ENCODE peak calls at places on chromosomes 11 and 22, in five cellular contexts. W is CD4-positive, alpha-beta memory T cell; P is iris pigment epithelial cell; X is activated T-helper 1 cell treated with Interleukin-2 at 50 U/mL for 16 hours; T is neural progenitor cell. F is an unnamed sample.

GRCh38 chr22:31491218-31491962 is 1.7 kb upstream of the EIF4ENIF1 start:
- DNase-seq in W (no peak), X (no peak), P (no peak), T (peak), F (no peak)

GRCh38 chr11:127574528-127574927 is 574.0 kb upstream of the KIRREL3 start:
- DNase-seq in T (no peak), X (no peak), P (no peak), W (no peak), F (no peak)

GRCh38 chr11:77672276-77672675 is 34.7 kb upstream of the CLNS1A start:
- DNase-seq in W (no peak), P (peak), T (no peak), X (no peak), F (peak)

GRCh38 chr22:47107431-47107830 is 345.0 kb downstream of the TBC1D22A start:
- DNase-seq in X (no peak), P (peak), W (no peak), T (no peak), F (peak)

GRCh38 chr11:44326615-44327475 is 16.9 kb upstream of the ALX4 start:
- DNase-seq in X (no peak), T (no peak), P (no peak), W (no peak), F (no peak)

GRCh38 chr22:37684803-37685615 is 1.1 kb upstream of the NOL12 start:
- DNase-seq in X (no peak), W (no peak), P (no peak), T (no peak), F (no peak)

GRCh38 chr11:58097437-58097836 is 27.9 kb downstream of the OR9I1 start:
- DNase-seq in W (no peak), T (no peak), X (no peak), P (no peak), F (no peak)

GRCh38 chr11:68831124-68831523 is 10.6 kb downstream of the CPT1A start:
- DNase-seq in P (no peak), X (no peak), T (no peak), W (no peak), F (no peak)

GRCh38 chr11:70727899-70728620 is 329.7 kb downstream of the CTTN start:
- DNase-seq in P (no peak), T (peak), W (no peak), X (no peak), F (no peak)

GRCh38 chr11:32081129-32081641 is 9.7 kb upstream of the RCN1 start:
- DNase-seq in T (no peak), W (no peak), X (no peak), P (peak), F (no peak)

GRCh38 chr22:39664485-39665200 is 94.1 kb downstream of the CACNA1I start:
- DNase-seq in W (no peak), X (no peak), P (no peak), T (peak), F (no peak)

GRCh38 chr11:57539342-57539741 is 1.9 kb downstream of the SMTNL1 start:
- DNase-seq in W (no peak), T (no peak), X (no peak), P (no peak), F (no peak)

GRCh38 chr22:24894220-24894975 is 52.1 kb downstream of the LHFPL7 start:
- DNase-seq in T (no peak), P (peak), X (no peak), W (no peak), F (peak)

GRCh38 chr11:61472282-61472681 is 36.3 kb upstream of the LRRC10B start:
- DNase-seq in X (no peak), W (no peak), P (no peak), T (no peak), F (no peak)

GRCh38 chr11:17572359-17572690 is 25.3 kb downstream of the OTOG start:
- DNase-seq in X (no peak), P (no peak), W (no peak), T (no peak), F (no peak)

GRCh38 chr11:61138940-61139339 is 22.3 kb downstream of the VPS37C start:
- DNase-seq in T (no peak), X (no peak), W (no peak), P (peak), F (peak)

GRCh38 chr11:91921974-91922373 is 302.6 kb upstream of the FAT3 start:
- DNase-seq in W (no peak), P (no peak), T (no peak), X (no peak), F (no peak)

GRCh38 chr11:94604496-94604895 is 37.3 kb downstream of the PIWIL4 start:
- DNase-seq in W (no peak), P (no peak), X (no peak), T (no peak), F (no peak)

GRCh38 chr22:31585161-31585859 is 76.7 kb downstream of the PISD start:
- DNase-seq in W (peak), P (peak), T (no peak), X (no peak), F (peak)

GRCh38 chr11:3058753-3059664 is 1.8 kb upstream of the CARS1 start:
- DNase-seq in T (no peak), P (peak), X (no peak), W (no peak), F (peak)

GRCh38 chr11:123260511-123261211 is 65.6 kb upstream of the CLMP start:
- DNase-seq in P (no peak), W (no peak), T (no peak), X (no peak), F (no peak)

GRCh38 chr11:95465887-95466286 is 234.9 kb upstream of the SESN3 start:
- DNase-seq in X (no peak), P (no peak), W (no peak), T (peak), F (no peak)

GRCh38 chr11:17719940-17720795 is 797 bp downstream of the MYOD1 start:
- DNase-seq in W (no peak), X (no peak), P (peak), T (peak), F (no peak)

GRCh38 chr11:81237139-81237538 is 1496.5 kb downstream of the FAM181B start:
- DNase-seq in T (peak), W (no peak), X (no peak), P (peak), F (peak)

GRCh38 chr11:13487661-13488030 is 8.2 kb downstream of the PTH start:
- DNase-seq in X (no peak), P (peak), W (peak), T (peak), F (no peak)

GRCh38 chr11:3971756-3972404 is 116.4 kb downstream of the STIM1 start:
- DNase-seq in X (no peak), P (peak), T (no peak), W (no peak), F (no peak)

GRCh38 chr11:104075091-104075490 is 38.7 kb downstream of the DDI1 start:
- DNase-seq in W (no peak), T (no peak), P (no peak), X (no peak), F (no peak)

GRCh38 chr11:327581-327923 is 6.9 kb upstream of the IFITM3 start:
- DNase-seq in W (no peak), T (no peak), X (no peak), P (no peak), F (no peak)

GRCh38 chr22:43239102-43239875 is 52.4 kb upstream of the TTLL12 start:
- DNase-seq in P (no peak), W (no peak), X (no peak), T (no peak), F (no peak)

GRCh38 chr22:40764743-40765441 is 54.3 kb downstream of the SLC25A17 start:
- DNase-seq in W (peak), X (no peak), P (no peak), T (no peak), F (peak)

GRCh38 chr22:50678651-50679521 is 6.3 kb downstream of the SHANK3 start:
- DNase-seq in P (no peak), T (no peak), X (no peak), W (no peak), F (no peak)